ENCODE peak calls at places on chromosomes 3 and 15, in nine cellular contexts. One of them, this sample, is unnamed.
A peak's percentile ranks its signal among the peaks of the same experiment; 100 is the strongest.

GRCh38 chr3:142664311-142664710 is 59.5 kb upstream of the TRPC1 start:
- DNase-seq in IMR-90: no peak
- DNase-seq in GM12892: no peak
- DNase-seq in heart left ventricle: no peak
- DNase-seq in ovary: no peak
- DNase-seq in upper lobe of left lung: no peak
- DNase-seq in spleen: no peak
- DNase-seq in transverse colon: no peak
- DNase-seq in sigmoid colon: no peak
- DNase-seq in this sample: no peak

GRCh38 chr3:33678073-33678472 is 40.0 kb downstream of the CLASP2 start:
- DNase-seq in IMR-90: no peak
- DNase-seq in GM12892: no peak
- DNase-seq in heart left ventricle: no peak
- DNase-seq in ovary: no peak
- DNase-seq in upper lobe of left lung: no peak
- DNase-seq in spleen: no peak
- DNase-seq in transverse colon: no peak
- DNase-seq in sigmoid colon: no peak
- DNase-seq in this sample: no peak

GRCh38 chr3:128273841-128274573 is 120.7 kb downstream of the EEFSEC start:
- DNase-seq in IMR-90: no peak
- DNase-seq in GM12892: no peak
- DNase-seq in heart left ventricle: no peak
- DNase-seq in ovary: no peak
- DNase-seq in upper lobe of left lung: no peak
- DNase-seq in spleen: no peak
- DNase-seq in transverse colon: no peak
- DNase-seq in sigmoid colon: no peak
- DNase-seq in this sample: no peak

GRCh38 chr3:149657796-149658443 is at the start of gene WWTR1:
- DNase-seq in IMR-90: peak; percentile 94
- DNase-seq in GM12892: peak; percentile 62
- DNase-seq in heart left ventricle: peak; percentile 93
- DNase-seq in ovary: peak; percentile 95
- DNase-seq in upper lobe of left lung: peak; percentile 94
- DNase-seq in spleen: peak; percentile 89
- DNase-seq in transverse colon: peak; percentile 84
- DNase-seq in sigmoid colon: peak; percentile 99
- DNase-seq in this sample: peak; percentile 81

GRCh38 chr3:58161435-58162398 is 49.1 kb downstream of the DNASE1L3 start:
- DNase-seq in IMR-90: peak; percentile 98
- DNase-seq in GM12892: no peak
- DNase-seq in heart left ventricle: peak; percentile 75
- DNase-seq in ovary: peak; percentile 87
- DNase-seq in upper lobe of left lung: peak; percentile 64
- DNase-seq in spleen: no peak
- DNase-seq in transverse colon: peak; percentile 69
- DNase-seq in sigmoid colon: peak; percentile 91
- DNase-seq in this sample: peak; percentile 82

GRCh38 chr3:9681723-9682081 is 21.9 kb upstream of the CPNE9 start:
- DNase-seq in IMR-90: no peak
- DNase-seq in GM12892: no peak
- DNase-seq in heart left ventricle: no peak
- DNase-seq in ovary: no peak
- DNase-seq in upper lobe of left lung: no peak
- DNase-seq in spleen: no peak
- DNase-seq in transverse colon: peak; percentile 56
- DNase-seq in sigmoid colon: no peak
- DNase-seq in this sample: no peak

GRCh38 chr3:29335438-29335837 is 54.6 kb downstream of the RBMS3 start:
- DNase-seq in IMR-90: peak; percentile 98
- DNase-seq in GM12892: no peak
- DNase-seq in heart left ventricle: peak; percentile 65
- DNase-seq in ovary: peak; percentile 56
- DNase-seq in upper lobe of left lung: peak; percentile 89
- DNase-seq in spleen: peak; percentile 67
- DNase-seq in transverse colon: peak; percentile 58
- DNase-seq in sigmoid colon: peak; percentile 92
- DNase-seq in this sample: peak; percentile 28

GRCh38 chr15:76996526-76997401 is 1.8 kb downstream of the PSTPIP1 start:
- DNase-seq in IMR-90: peak; percentile 27
- DNase-seq in GM12892: no peak
- DNase-seq in heart left ventricle: peak; percentile 77
- DNase-seq in ovary: peak; percentile 64
- DNase-seq in upper lobe of left lung: no peak
- DNase-seq in spleen: peak; percentile 88
- DNase-seq in transverse colon: no peak
- DNase-seq in sigmoid colon: peak; percentile 65
- DNase-seq in this sample: peak; percentile 35

GRCh38 chr3:102174832-102175374 is 259.9 kb upstream of the ZPLD1 start:
- DNase-seq in IMR-90: peak; percentile 25
- DNase-seq in GM12892: no peak
- DNase-seq in heart left ventricle: no peak
- DNase-seq in ovary: no peak
- DNase-seq in upper lobe of left lung: no peak
- DNase-seq in spleen: no peak
- DNase-seq in transverse colon: no peak
- DNase-seq in sigmoid colon: no peak
- DNase-seq in this sample: no peak

GRCh38 chr15:95051881-95052280 is 820.5 kb downstream of the MCTP2 start:
- DNase-seq in IMR-90: no peak
- DNase-seq in GM12892: no peak
- DNase-seq in heart left ventricle: no peak
- DNase-seq in ovary: no peak
- DNase-seq in upper lobe of left lung: no peak
- DNase-seq in spleen: no peak
- DNase-seq in transverse colon: no peak
- DNase-seq in sigmoid colon: no peak
- DNase-seq in this sample: no peak

GRCh38 chr3:154972951-154973350 is 107.2 kb upstream of the MME start:
- DNase-seq in IMR-90: peak; percentile 34
- DNase-seq in GM12892: no peak
- DNase-seq in heart left ventricle: no peak
- DNase-seq in ovary: no peak
- DNase-seq in upper lobe of left lung: no peak
- DNase-seq in spleen: no peak
- DNase-seq in transverse colon: no peak
- DNase-seq in sigmoid colon: no peak
- DNase-seq in this sample: no peak

GRCh38 chr15:60523056-60523455 is 44.1 kb upstream of the ICE2 start:
- DNase-seq in IMR-90: peak; percentile 80
- DNase-seq in GM12892: no peak
- DNase-seq in heart left ventricle: no peak
- DNase-seq in ovary: no peak
- DNase-seq in upper lobe of left lung: no peak
- DNase-seq in spleen: no peak
- DNase-seq in transverse colon: no peak
- DNase-seq in sigmoid colon: no peak
- DNase-seq in this sample: no peak

GRCh38 chr3:56366641-56366984 is 101.7 kb downstream of the ERC2 start:
- DNase-seq in IMR-90: no peak
- DNase-seq in GM12892: no peak
- DNase-seq in heart left ventricle: no peak
- DNase-seq in ovary: no peak
- DNase-seq in upper lobe of left lung: no peak
- DNase-seq in spleen: no peak
- DNase-seq in transverse colon: no peak
- DNase-seq in sigmoid colon: no peak
- DNase-seq in this sample: no peak

GRCh38 chr15:67092726-67093125 is 27.3 kb downstream of the SMAD3 start:
- DNase-seq in IMR-90: no peak
- DNase-seq in GM12892: no peak
- DNase-seq in heart left ventricle: no peak
- DNase-seq in ovary: no peak
- DNase-seq in upper lobe of left lung: no peak
- DNase-seq in spleen: no peak
- DNase-seq in transverse colon: no peak
- DNase-seq in sigmoid colon: no peak
- DNase-seq in this sample: no peak

GRCh38 chr15:67094001-67094826 is 28.8 kb downstream of the SMAD3 start:
- DNase-seq in IMR-90: no peak
- DNase-seq in GM12892: no peak
- DNase-seq in heart left ventricle: no peak
- DNase-seq in ovary: no peak
- DNase-seq in upper lobe of left lung: no peak
- DNase-seq in spleen: peak; percentile 64
- DNase-seq in transverse colon: no peak
- DNase-seq in sigmoid colon: no peak
- DNase-seq in this sample: no peak

GRCh38 chr15:67091073-67091965 is 25.9 kb downstream of the SMAD3 start:
- DNase-seq in IMR-90: peak; percentile 99
- DNase-seq in GM12892: no peak
- DNase-seq in heart left ventricle: peak; percentile 83
- DNase-seq in ovary: peak; percentile 75
- DNase-seq in upper lobe of left lung: peak; percentile 71
- DNase-seq in spleen: peak; percentile 86
- DNase-seq in transverse colon: peak; percentile 72
- DNase-seq in sigmoid colon: peak; percentile 79
- DNase-seq in this sample: peak; percentile 47

GRCh38 chr15:67091966-67092677 is 26.7 kb downstream of the SMAD3 start:
- DNase-seq in IMR-90: no peak
- DNase-seq in GM12892: no peak
- DNase-seq in heart left ventricle: no peak
- DNase-seq in ovary: no peak
- DNase-seq in upper lobe of left lung: no peak
- DNase-seq in spleen: no peak
- DNase-seq in transverse colon: no peak
- DNase-seq in sigmoid colon: no peak
- DNase-seq in this sample: no peak

GRCh38 chr15:67093146-67093874 is 27.9 kb downstream of the SMAD3 start:
- DNase-seq in IMR-90: no peak
- DNase-seq in GM12892: no peak
- DNase-seq in heart left ventricle: peak; percentile 62
- DNase-seq in ovary: no peak
- DNase-seq in upper lobe of left lung: peak; percentile 65
- DNase-seq in spleen: peak; percentile 91
- DNase-seq in transverse colon: peak; percentile 49
- DNase-seq in sigmoid colon: no peak
- DNase-seq in this sample: no peak
- TF ChIP-seq POLR2A in IMR-90: no peak
- TF ChIP-seq POLR2A in GM12892: no peak
- TF ChIP-seq POLR2A in heart left ventricle: no peak
- TF ChIP-seq POLR2A in ovary: no peak
- TF ChIP-seq POLR2A in upper lobe of left lung: no peak
- TF ChIP-seq POLR2A in spleen: no peak
- TF ChIP-seq POLR2A in transverse colon: no peak
- TF ChIP-seq POLR2A in sigmoid colon: no peak
- TF ChIP-seq POLR2A in this sample: no peak

GRCh38 chr3:11643212-11644087 is at the start of gene VGLL4:
- DNase-seq in IMR-90: peak; percentile 94
- DNase-seq in GM12892: peak; percentile 46
- DNase-seq in heart left ventricle: peak; percentile 94
- DNase-seq in ovary: peak; percentile 92
- DNase-seq in upper lobe of left lung: peak; percentile 94
- DNase-seq in spleen: peak; percentile 95
- DNase-seq in transverse colon: peak; percentile 86
- DNase-seq in sigmoid colon: peak; percentile 95
- DNase-seq in this sample: peak; percentile 57
- TF ChIP-seq POLR2A in IMR-90: peak; percentile 93
- TF ChIP-seq POLR2A in GM12892: peak; percentile 78
- TF ChIP-seq POLR2A in heart left ventricle: peak; percentile 73
- TF ChIP-seq POLR2A in ovary: peak; percentile 53
- TF ChIP-seq POLR2A in upper lobe of left lung: no peak
- TF ChIP-seq POLR2A in spleen: no peak
- TF ChIP-seq POLR2A in transverse colon: peak; percentile 64
- TF ChIP-seq POLR2A in sigmoid colon: peak; percentile 47
- TF ChIP-seq POLR2A in this sample: peak; percentile 85

DNA sequence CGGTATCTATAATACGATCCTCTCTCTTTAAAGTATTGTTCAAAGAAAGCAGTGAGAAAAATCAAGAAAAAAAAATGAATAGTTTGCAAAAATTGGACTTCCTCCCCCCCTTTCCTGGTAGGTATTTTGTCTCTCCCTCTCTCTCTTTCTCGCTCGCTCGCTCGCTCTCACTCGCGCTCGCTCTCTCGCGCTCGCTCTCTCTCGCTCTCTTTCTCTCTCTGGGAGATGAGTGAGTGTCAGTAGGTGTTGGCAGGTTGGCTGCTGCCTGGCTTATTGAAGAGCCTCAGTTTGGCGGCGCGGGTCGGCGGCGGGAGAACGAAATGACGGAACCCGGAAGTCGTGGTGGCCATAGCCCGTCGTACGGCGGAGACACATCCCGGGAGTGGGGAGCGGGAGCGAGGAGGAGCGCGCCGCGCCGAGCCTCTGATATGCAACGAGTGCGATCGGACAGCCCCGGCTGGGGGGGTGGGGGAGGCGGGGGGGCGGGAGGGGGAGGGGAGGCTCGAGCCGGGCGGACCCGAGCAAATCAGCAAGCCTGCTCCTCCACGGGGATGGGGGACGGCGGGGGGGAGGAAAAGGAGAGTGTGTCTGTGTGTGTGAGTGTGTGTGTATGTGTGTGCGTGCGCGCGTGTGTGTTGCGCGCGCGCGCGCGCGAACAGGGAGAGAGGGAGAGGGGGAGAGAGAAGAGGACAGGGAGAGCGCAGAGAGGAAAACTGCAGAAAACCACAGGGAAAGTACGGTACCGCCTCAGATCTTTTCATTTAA is at the start of gene MEIS2:
- DNase-seq in IMR-90: peak; percentile 96
- DNase-seq in GM12892: peak; percentile 63
- DNase-seq in heart left ventricle: peak; percentile 95
- DNase-seq in ovary: peak; percentile 95
- DNase-seq in upper lobe of left lung: peak; percentile 85
- DNase-seq in spleen: peak; percentile 89
- DNase-seq in transverse colon: peak; percentile 81
- DNase-seq in sigmoid colon: peak; percentile 98
- DNase-seq in this sample: peak; percentile 93
- TF ChIP-seq POLR2A in IMR-90: peak; percentile 77
- TF ChIP-seq POLR2A in GM12892: peak; percentile 88
- TF ChIP-seq POLR2A in heart left ventricle: peak; percentile 52
- TF ChIP-seq POLR2A in ovary: peak; percentile 75
- TF ChIP-seq POLR2A in upper lobe of left lung: peak; percentile 38
- TF ChIP-seq POLR2A in spleen: no peak
- TF ChIP-seq POLR2A in transverse colon: peak; percentile 54
- TF ChIP-seq POLR2A in sigmoid colon: peak; percentile 69
- TF ChIP-seq POLR2A in this sample: peak; percentile 65

DNA sequence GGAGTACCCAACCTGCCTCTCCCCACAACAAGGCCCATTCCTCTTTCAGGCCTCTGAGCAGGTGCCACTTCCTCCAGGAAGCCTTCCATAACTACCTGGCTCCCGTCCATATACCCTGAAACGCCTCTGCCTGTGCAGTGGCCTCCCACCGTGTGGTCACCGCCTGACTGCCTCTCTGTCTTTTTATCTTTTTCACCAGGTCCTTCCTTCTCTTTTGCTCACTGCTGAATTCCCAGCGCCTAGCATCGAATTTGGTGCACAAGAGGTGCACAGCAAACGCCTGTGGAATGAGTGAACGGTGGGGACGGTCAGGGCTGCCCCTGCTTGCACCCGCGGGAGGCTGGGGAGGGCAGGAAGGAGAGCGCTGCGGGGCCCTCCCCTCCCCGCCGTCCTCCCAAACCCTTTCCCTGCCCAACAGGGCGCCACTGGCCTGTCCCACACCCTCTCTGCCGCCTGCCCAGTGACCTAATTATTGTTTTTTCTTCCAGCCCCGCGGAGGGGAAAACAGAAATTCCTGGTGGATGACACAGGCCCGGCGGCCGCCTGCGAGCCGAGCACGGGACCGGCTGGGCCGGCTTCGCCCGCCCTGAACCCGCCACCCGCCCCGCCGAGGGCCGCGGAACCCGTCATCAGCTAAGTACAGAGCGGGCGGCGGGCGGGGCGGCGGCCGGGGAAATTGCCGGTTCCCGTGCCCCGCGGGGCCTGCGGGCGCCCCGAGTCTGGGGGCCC is 140.1 kb downstream of the SMAD6 start:
- DNase-seq in IMR-90: peak; percentile 89
- DNase-seq in GM12892: no peak
- DNase-seq in heart left ventricle: peak; percentile 92
- DNase-seq in ovary: peak; percentile 92
- DNase-seq in upper lobe of left lung: peak; percentile 86
- DNase-seq in spleen: peak; percentile 91
- DNase-seq in transverse colon: peak; percentile 83
- DNase-seq in sigmoid colon: peak; percentile 95
- DNase-seq in this sample: peak; percentile 89
- TF ChIP-seq POLR2A in IMR-90: peak; percentile 61
- TF ChIP-seq POLR2A in GM12892: no peak
- TF ChIP-seq POLR2A in heart left ventricle: peak; percentile 36
- TF ChIP-seq POLR2A in ovary: peak; percentile 32
- TF ChIP-seq POLR2A in upper lobe of left lung: peak; percentile 50
- TF ChIP-seq POLR2A in spleen: no peak
- TF ChIP-seq POLR2A in transverse colon: no peak
- TF ChIP-seq POLR2A in sigmoid colon: no peak
- TF ChIP-seq POLR2A in this sample: peak; percentile 9

This sample was measured in H54.